ENCODE peak calls at places on chromosomes 5 and 9, in six cellular contexts. Z, R, K, X, T and B are unnamed samples.

GRCh38 chr5:1208221-1208742 is 6.9 kb downstream of the SLC6A19 start:
- DNase-seq in K (no peak), Z (no peak), T (no peak), X (no peak), R (no peak), B (no peak)

GRCh38 chr9:28976684-28977083 is 1403.4 kb upstream of the C9orf72 start:
- DNase-seq in Z (no peak), X (no peak), T (no peak), K (no peak), R (no peak), B (no peak)

GRCh38 chr5:175797521-175798038 is 73.8 kb upstream of the CPLX2 start:
- DNase-seq in K (no peak), T (no peak), R (no peak), Z (peak; percentile 13), X (no peak), B (no peak)

GRCh38 chr9:76655121-76655531 is 109.1 kb upstream of the PCA3 start:
- DNase-seq in X (no peak), R (no peak), T (no peak), K (no peak), Z (no peak), B (peak; percentile 59)

GRCh38 chr9:98998441-98999151 is 54.9 kb downstream of the COL15A1 start:
- DNase-seq in K (peak; percentile 56), R (peak; percentile 57), X (peak; percentile 65), T (peak; percentile 81), Z (peak; percentile 78), B (peak; percentile 71)

GRCh38 chr5:33850100-33850594 is 41.6 kb downstream of the ADAMTS12 start:
- DNase-seq in K (peak; percentile 75), Z (no peak), X (no peak), R (no peak), T (no peak), B (no peak)

GRCh38 chr9:112615584-112616271 is 102.2 kb downstream of the INIP start:
- DNase-seq in R (no peak), K (peak; percentile 1), X (no peak), T (no peak), Z (no peak), B (no peak)

GRCh38 chr9:77507212-77507961 is 140.7 kb downstream of the GNA14 start:
- DNase-seq in K (no peak), R (no peak), Z (no peak), T (no peak), X (no peak), B (no peak)

DNA sequence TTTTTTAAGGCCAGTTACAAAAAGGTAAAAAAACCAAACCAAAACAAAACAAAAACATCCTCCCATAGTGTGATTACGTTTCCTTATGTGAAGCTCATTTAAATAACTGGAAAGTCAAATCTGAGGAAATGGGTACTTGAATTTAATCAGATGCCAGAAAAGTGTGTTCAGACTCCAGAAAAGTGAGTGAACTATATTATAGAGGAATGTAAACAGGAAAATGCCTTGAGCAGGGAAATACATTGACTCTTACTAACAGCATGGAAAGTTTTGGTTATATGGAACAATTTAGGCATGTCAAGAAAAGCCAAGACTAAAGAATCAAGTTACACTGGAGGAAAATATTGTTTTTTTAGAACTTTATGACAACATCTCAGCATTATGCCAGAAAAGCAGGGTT is 37.8 kb upstream of the RNF20 start:
- DNase-seq in X (no peak), K (peak; percentile 78), T (no peak), Z (no peak), R (no peak), B (no peak)
- TF ChIP-seq POLR2A in X (no peak), K (no peak), T (no peak), Z (no peak), R (no peak), B (no peak)

GRCh38 chr9:34665381-34666250 is 3.2 kb upstream of the CCL27 start:
- DNase-seq in T (peak; percentile 99), K (peak; percentile 95), R (peak; percentile 95), Z (peak; percentile 95), X (peak; percentile 95), B (peak; percentile 96)
- TF ChIP-seq POLR2A in T (peak; percentile 47), K (peak; percentile 94), R (peak; percentile 69), Z (peak; percentile 59), X (no peak), B (peak; percentile 69)

GRCh38 chr5:74092761-74093160 is 466.8 kb downstream of the ARHGEF28 start:
- DNase-seq in Z (no peak), K (no peak), T (no peak), R (no peak), X (no peak), B (no peak)

GRCh38 chr5:74094779-74095108 is 468.7 kb downstream of the ARHGEF28 start:
- DNase-seq in X (no peak), Z (no peak), K (no peak), T (no peak), R (no peak), B (no peak)

GRCh38 chr5:74094096-74094778 is 468.2 kb downstream of the ARHGEF28 start:
- DNase-seq in R (no peak), T (no peak), X (no peak), Z (peak; percentile 10), K (no peak), B (no peak)

GRCh38 chr5:74095871-74096270 is 469.9 kb downstream of the ARHGEF28 start:
- DNase-seq in R (no peak), T (no peak), X (no peak), Z (no peak), K (peak; percentile 37), B (no peak)

GRCh38 chr5:74093501-74093993 is 467.6 kb downstream of the ARHGEF28 start:
- DNase-seq in K (no peak), R (no peak), T (no peak), Z (no peak), X (no peak), B (no peak)
- TF ChIP-seq POLR2A in K (no peak), R (no peak), T (no peak), Z (no peak), X (no peak), B (no peak)

DNA sequence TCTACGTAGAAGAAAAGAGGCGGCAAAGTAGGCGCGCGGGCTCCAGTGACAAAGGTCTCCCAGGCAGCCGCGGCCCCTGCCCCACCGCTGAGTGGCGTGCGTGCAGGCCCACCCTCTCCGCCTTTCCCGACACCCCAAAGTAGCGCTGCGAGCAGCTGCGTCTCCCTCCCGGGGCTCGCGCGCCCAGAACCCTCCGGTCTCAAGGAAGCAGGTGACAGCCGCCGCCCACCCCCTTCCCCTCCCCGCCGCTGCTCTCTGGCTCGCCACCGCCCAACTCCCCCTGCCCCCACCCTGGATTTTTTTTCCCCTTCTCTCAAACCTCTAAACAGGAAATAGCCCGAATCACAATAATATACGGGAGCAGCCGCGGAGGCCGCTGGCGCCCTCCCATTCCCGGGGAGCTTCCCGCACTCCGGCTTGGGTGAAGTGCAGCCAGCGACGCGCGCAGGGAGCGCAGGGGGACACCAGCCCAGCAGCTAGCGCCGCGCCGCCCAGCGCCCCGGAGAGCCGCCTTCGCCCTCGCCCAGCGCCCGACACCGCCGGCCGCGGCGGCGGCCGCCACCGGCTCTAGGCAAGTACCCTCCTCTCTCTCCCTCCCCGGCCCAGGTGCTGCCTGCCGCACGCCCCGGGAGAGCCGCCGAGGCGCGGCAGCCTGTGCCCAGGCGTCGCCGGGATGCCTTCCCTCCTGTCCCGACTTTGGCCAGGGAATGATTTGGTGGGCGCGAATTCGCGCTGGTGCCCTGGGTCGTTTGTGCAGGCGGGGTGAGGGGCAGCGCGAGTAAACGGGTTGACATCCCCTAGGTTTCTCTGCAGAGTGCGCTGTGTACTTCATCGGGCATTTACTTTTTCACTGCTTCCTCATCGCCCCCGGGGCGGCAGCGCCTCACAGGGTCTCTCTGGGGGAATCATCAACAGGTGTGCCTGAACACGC is 52.7 kb upstream of the TJP2 start:
- DNase-seq in Z (peak; percentile 77), K (peak; percentile 31), X (peak; percentile 28), R (peak; percentile 72), T (peak; percentile 33), B (peak; percentile 75)
- TF ChIP-seq POLR2A in Z (peak; percentile 36), K (no peak), X (no peak), R (no peak), T (no peak), B (no peak)